ENCODE peak calls at places on chromosomes 2 and 18, in four cellular contexts. I, K, Z and O are unnamed samples.

GRCh38 chr2:2324565-2325101 is 6.4 kb downstream of the MYT1L start:
- DNase-seq in I (no peak), K (no peak), Z (no peak), O (no peak)

GRCh38 chr2:203532957-203533695 is 2.0 kb downstream of the RAPH1 start:
- DNase-seq in I (peak; percentile 2), K (no peak), Z (peak; percentile 51), O (no peak)

GRCh38 chr2:135875491-135876065 is 665 bp downstream of the MCM6 start:
- DNase-seq in I (peak; percentile 64), K (no peak), Z (no peak), O (no peak)

GRCh38 chr2:206971805-206972204 is 32.5 kb downstream of the CPO start:
- DNase-seq in I (no peak), K (no peak), Z (no peak), O (no peak)

GRCh38 chr2:66185497-66186034 is 249.4 kb upstream of the MEIS1 start:
- DNase-seq in I (no peak), K (no peak), Z (no peak), O (no peak)

GRCh38 chr18:58195278-58195721 is 151.3 kb downstream of the NEDD4L start:
- DNase-seq in I (no peak), K (no peak), Z (no peak), O (no peak)

GRCh38 chr2:133561045-133561852 is 7.0 kb downstream of the NCKAP5 start:
- DNase-seq in I (peak; percentile 30), K (no peak), Z (peak; percentile 33), O (peak; percentile 27)

GRCh38 chr18:1559563-1559962 is 654.9 kb downstream of the ADCYAP1 start:
- DNase-seq in I (peak; percentile 23), K (no peak), Z (peak; percentile 3), O (no peak)

GRCh38 chr2:239793851-239794250 is 231.3 kb downstream of the NDUFA10 start:
- DNase-seq in I (no peak), K (no peak), Z (peak; percentile 24), O (no peak)

GRCh38 chr2:22944141-22944540 is 440.8 kb upstream of the KLHL29 start:
- DNase-seq in I (no peak), K (no peak), Z (no peak), O (no peak)

GRCh38 chr2:110755494-110756078 is 23.2 kb downstream of the ACOXL start:
- DNase-seq in I (no peak), K (no peak), Z (no peak), O (no peak)

GRCh38 chr2:30236591-30237245 is 5.4 kb downstream of the LBH start:
- DNase-seq in I (no peak), K (no peak), Z (no peak), O (no peak)

GRCh38 chr2:30237346-30238142 is 6.2 kb downstream of the LBH start:
- DNase-seq in I (no peak), K (no peak), Z (no peak), O (no peak)

GRCh38 chr2:30240162-30240696 is 8.9 kb downstream of the LBH start:
- DNase-seq in I (peak; percentile 34), K (no peak), Z (no peak), O (no peak)

GRCh38 chr2:30239308-30240161 is 8.2 kb downstream of the LBH start:
- DNase-seq in I (peak; percentile 89), K (no peak), Z (peak; percentile 60), O (peak; percentile 55)

GRCh38 chr2:30238143-30238800 is 6.9 kb downstream of the LBH start:
- DNase-seq in I (no peak), K (no peak), Z (no peak), O (no peak)
- TF ChIP-seq FOSL1 in I (no peak), K (no peak), Z (no peak), O (no peak)

GRCh38 chr2:50723549-50723948 is 308.4 kb downstream of the NRXN1 start:
- DNase-seq in I (no peak), K (no peak), Z (no peak), O (no peak)

GRCh38 chr2:50726186-50726585 is 305.7 kb downstream of the NRXN1 start:
- DNase-seq in I (no peak), K (no peak), Z (no peak), O (no peak)

GRCh38 chr2:50722828-50723227 is 309.1 kb downstream of the NRXN1 start:
- DNase-seq in I (no peak), K (no peak), Z (no peak), O (no peak)

GRCh38 chr2:50727940-50728339 is 304.0 kb downstream of the NRXN1 start:
- DNase-seq in I (no peak), K (no peak), Z (no peak), O (no peak)

DNA sequence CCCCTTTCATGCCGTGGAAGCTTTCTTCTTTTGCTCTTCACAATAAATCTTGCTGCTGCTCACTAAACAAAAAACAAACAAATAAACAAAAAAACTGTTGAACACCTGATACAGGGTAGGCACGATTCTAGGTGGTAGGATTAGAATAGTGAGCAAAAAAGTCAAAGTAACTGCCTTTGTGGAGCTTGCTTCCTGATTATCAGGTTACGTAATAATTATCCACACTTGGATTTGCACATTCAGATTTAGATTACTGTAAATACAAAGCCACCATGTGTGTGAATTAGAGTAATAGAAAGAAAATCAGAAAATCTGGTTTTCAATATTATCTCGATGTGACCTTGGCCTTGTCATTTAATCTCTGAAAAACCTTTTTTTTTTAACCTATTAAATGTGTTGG is 307.1 kb downstream of the NRXN1 start:
- DNase-seq in I (no peak), K (no peak), Z (no peak), O (no peak)
- TF ChIP-seq FOSL1 in I (no peak), K (no peak), Z (no peak), O (no peak)

DNA sequence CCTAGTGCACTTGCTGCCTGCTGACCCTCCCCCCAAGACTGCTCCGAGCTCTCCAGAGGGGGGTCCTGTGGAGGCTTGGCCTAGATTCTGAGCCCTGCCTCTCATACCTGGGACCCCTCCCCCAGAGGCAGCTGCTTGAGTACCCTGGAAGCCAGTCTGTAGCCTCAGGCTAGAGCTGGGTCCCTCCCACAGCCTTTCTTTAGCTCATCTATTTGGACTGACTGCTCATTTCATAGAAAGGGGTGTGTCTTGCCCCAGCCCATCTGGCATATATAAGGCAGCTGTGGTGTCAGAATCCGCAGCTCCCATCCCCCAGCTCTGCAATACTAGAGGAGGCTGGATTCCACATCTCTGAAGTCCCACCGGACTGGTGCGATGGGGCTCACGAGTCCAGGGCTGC is 26.1 kb downstream of the MPHOSPH10 start:
- DNase-seq in I (no peak), K (no peak), Z (no peak), O (no peak)
- TF ChIP-seq FOSL1 in I (no peak), K (no peak), Z (no peak), O (no peak)

GRCh38 chr18:10453261-10453884 is 1.1 kb upstream of the APCDD1 start:
- DNase-seq in I (no peak), K (no peak), Z (no peak), O (no peak)
- TF ChIP-seq FOSL1 in I (no peak), K (no peak), Z (no peak), O (no peak)